ENCODE peak calls at places on chromosomes 16 and 17, in four cellular contexts. G, Y, W and F are unnamed samples.

GRCh38 chr16:48430890-48431289 is 45.7 kb upstream of the SIAH1 start:
- DNase-seq in G (no peak), Y (no peak), W (no peak), F (peak; percentile 49)

GRCh38 chr17:77465358-77466041 is 324.7 kb downstream of the SEC14L1 start:
- DNase-seq in G (peak; percentile 63), Y (no peak), W (no peak), F (peak; percentile 86)

GRCh38 chr16:89407282-89407924 is 83.0 kb downstream of the ANKRD11 start:
- DNase-seq in G (no peak), Y (no peak), W (no peak), F (no peak)

GRCh38 chr16:519425-519824 is 8.1 kb upstream of the CAPN15 start:
- DNase-seq in G (no peak), Y (no peak), W (no peak), F (no peak)

GRCh38 chr17:8212312-8213180 is 2.2 kb upstream of the AURKB start:
- DNase-seq in G (no peak), Y (peak; percentile 91), W (no peak), F (no peak)

GRCh38 chr17:60075981-60076380 is 2.7 kb downstream of the HEATR6 start:
- DNase-seq in G (no peak), Y (no peak), W (no peak), F (no peak)

GRCh38 chr17:1972429-1973160 is 52.5 kb downstream of the RTN4RL1 start:
- DNase-seq in G (no peak), Y (no peak), W (no peak), F (no peak)

GRCh38 chr17:45338996-45339535 is 22.2 kb upstream of the MAP3K14 start:
- DNase-seq in G (no peak), Y (no peak), W (no peak), F (no peak)

GRCh38 chr17:978110-979093 is 1.2 kb downstream of the NXN start:
- DNase-seq in G (peak; percentile 61), Y (no peak), W (peak; percentile 69), F (no peak)

GRCh38 chr16:83713597-83713996 is 94.2 kb upstream of the HSBP1 start:
- DNase-seq in G (no peak), Y (no peak), W (peak; percentile 17), F (no peak)

DNA sequence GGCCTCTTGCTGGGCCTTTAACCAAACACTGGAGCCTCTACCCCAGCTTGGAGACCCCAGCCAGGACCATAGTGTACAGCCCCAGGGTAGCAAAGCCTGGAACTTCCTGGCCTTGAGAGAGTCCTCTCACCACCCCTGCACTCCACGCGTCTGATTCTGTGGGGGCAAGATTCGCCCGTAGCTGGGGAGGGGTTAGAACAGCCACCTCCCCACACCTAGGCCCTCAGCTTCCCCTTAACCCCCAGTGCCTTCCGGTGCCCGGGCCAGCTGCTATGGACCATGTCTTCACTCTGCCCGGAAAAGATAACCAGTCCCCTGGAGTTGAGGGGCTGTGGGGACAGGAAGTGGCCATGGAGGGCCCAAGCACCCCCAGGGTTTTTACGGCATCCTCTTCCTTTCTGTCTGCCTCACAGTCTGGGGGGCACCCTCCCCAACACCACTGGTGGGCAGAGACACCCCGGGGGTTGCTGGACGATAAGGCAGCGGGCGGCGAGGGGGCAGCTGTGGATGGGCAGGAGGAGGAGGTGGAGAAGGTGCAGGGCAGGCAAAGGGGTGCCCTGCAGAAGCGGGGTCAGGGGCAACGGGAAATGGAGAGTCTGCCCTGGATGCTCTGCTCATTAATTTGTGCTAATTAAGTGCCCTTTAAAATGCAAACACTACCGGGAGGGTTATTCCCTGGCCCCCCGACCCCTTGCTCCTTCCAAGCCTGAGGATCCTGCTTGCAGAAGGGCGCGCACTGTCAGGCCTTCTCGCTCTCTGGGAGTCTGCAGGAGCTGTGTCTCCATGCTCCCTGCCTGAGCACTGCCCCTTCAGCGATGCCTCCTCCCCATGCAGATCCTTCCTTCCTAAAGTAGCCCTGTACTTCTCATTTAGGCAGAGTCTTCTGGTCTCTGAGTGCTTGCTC is 2.4 kb downstream of the PRSS27 start:
- DNase-seq in G (no peak), Y (no peak), W (no peak), F (no peak)
- TF ChIP-seq TAF1 in G (no peak), Y (no peak), W (no peak), F (no peak)

GRCh38 chr16:57382535-57383275 is 10.4 kb downstream of the CX3CL1 start:
- DNase-seq in G (no peak), Y (no peak), W (no peak), F (no peak)

GRCh38 chr16:57381791-57382534 is 9.7 kb downstream of the CX3CL1 start:
- DNase-seq in G (no peak), Y (no peak), W (peak; percentile 8), F (no peak)

GRCh38 chr16:57379579-57379978 is 7.3 kb downstream of the CX3CL1 start:
- DNase-seq in G (no peak), Y (no peak), W (peak; percentile 72), F (no peak)

GRCh38 chr16:57383276-57384247 is 11.3 kb downstream of the CX3CL1 start:
- DNase-seq in G (no peak), Y (peak; percentile 44), W (no peak), F (no peak)

DNA sequence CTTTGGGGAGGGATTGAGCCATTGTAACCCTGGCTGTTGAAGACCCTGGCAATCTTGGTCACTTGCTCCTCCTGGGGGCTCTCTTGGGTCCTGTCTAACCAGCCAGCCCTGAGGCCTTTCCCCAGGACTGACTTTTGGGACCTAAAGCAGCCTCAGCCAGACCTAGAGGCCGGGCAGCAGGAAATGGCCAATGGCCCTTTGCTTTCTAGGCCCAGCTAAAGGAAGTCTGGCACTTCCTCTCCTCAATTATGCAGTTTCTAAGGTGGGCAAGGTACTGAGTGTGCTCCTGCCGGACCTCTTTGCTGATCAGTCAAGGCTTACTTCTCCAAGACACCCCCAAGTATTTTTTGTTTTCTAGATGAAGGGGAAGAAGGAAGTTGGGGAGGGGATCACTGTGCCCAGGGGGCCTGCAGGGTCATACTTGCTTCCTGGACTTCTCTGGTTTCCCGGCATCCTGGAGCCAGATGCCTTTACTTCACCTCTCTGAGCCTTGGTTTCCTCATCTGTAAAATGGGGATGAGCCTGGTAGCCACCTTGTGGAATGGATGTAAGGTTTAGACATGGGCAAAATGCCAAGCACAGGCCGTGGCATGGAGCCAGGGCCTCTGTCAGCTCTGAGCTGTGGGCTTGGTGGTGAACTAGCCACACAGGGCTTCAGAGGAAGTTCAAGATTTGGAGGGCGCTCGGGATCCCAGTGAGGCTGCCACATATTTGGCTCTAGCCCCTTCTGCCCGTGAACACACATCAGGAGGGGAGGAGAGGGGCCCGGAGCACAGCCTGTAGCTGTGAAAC is 8.6 kb downstream of the CX3CL1 start:
- DNase-seq in G (no peak), Y (no peak), W (no peak), F (no peak)
- TF ChIP-seq TCF12 in G (no peak), Y (no peak), W (no peak), F (no peak)

GRCh38 chr17:64146418-64147109 is 16.6 kb upstream of the ERN1 start:
- DNase-seq in G (peak; percentile 52), Y (peak; percentile 52), W (peak; percentile 73), F (no peak)
- TF ChIP-seq TAF1 in G (no peak), Y (no peak), W (peak; percentile 20), F (no peak)

GRCh38 chr16:30185683-30186421 is 2.5 kb downstream of the CORO1A start:
- DNase-seq in G (peak; percentile 51), Y (no peak), W (peak; percentile 30), F (peak; percentile 79)

GRCh38 chr16:30183961-30184429 is 593 bp downstream of the CORO1A start:
- DNase-seq in G (no peak), Y (no peak), W (peak; percentile 44), F (peak; percentile 71)

GRCh38 chr16:30184430-30185140 is 1.2 kb downstream of the CORO1A start:
- DNase-seq in G (peak; percentile 46), Y (no peak), W (peak; percentile 67), F (peak; percentile 28)

GRCh38 chr16:30185141-30185682 is 1.8 kb downstream of the CORO1A start:
- DNase-seq in G (peak; percentile 44), Y (no peak), W (peak; percentile 40), F (no peak)

GRCh38 chr16:30183236-30183960 is at the start of gene CORO1A:
- DNase-seq in G (peak; percentile 91), Y (peak; percentile 51), W (peak; percentile 95), F (peak; percentile 32)
- TF ChIP-seq TCF12 in G (no peak), Y (no peak), W (no peak), F (peak; percentile 6)

GRCh38 chr16:58196898-58197313 is 1.0 kb downstream of the CSNK2A2 start:
- DNase-seq in G (no peak), Y (no peak), W (peak; percentile 30), F (no peak)

GRCh38 chr16:58194790-58195189 is 3.1 kb downstream of the CSNK2A2 start:
- DNase-seq in G (no peak), Y (no peak), W (no peak), F (no peak)

GRCh38 chr16:58195771-58196170 is 2.1 kb downstream of the CSNK2A2 start:
- DNase-seq in G (no peak), Y (no peak), W (no peak), F (no peak)

GRCh38 chr16:58197314-58198012 is 443 bp downstream of the CSNK2A2 start:
- DNase-seq in G (peak; percentile 53), Y (no peak), W (peak; percentile 74), F (no peak)

DNA sequence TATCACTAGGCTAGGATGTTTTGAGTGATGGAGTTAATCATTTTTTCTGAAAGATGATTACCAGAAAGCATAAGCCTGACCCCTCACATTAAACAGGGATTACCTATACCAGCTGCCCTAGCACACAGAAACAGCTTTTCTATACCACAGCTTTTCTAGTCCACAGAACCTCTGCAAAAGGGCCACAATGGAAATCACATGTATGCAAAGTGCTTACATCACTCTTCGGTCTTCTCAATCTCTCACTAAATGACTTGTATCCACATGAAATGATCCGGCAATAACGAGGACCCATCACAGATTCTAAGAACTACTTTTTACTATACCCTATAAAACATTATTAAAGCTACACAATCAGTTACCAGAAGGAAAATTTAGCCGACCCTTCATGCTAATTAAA is 2.6 kb downstream of the CSNK2A2 start:
- DNase-seq in G (no peak), Y (no peak), W (no peak), F (no peak)
- TF ChIP-seq TAF1 in G (no peak), Y (no peak), W (no peak), F (no peak)

GRCh38 chr17:72053069-72053846 is 67.6 kb upstream of the SOX9 start:
- DNase-seq in G (peak; percentile 49), Y (no peak), W (peak; percentile 24), F (no peak)
- TF ChIP-seq TCF12 in G (no peak), Y (no peak), W (no peak), F (no peak)

GRCh38 chr17:79379700-79380099 is 231.2 kb downstream of the RBFOX3 start:
- DNase-seq in G (no peak), Y (no peak), W (no peak), F (no peak)
- TF ChIP-seq TAF1 in G (no peak), Y (no peak), W (no peak), F (no peak)

DNA sequence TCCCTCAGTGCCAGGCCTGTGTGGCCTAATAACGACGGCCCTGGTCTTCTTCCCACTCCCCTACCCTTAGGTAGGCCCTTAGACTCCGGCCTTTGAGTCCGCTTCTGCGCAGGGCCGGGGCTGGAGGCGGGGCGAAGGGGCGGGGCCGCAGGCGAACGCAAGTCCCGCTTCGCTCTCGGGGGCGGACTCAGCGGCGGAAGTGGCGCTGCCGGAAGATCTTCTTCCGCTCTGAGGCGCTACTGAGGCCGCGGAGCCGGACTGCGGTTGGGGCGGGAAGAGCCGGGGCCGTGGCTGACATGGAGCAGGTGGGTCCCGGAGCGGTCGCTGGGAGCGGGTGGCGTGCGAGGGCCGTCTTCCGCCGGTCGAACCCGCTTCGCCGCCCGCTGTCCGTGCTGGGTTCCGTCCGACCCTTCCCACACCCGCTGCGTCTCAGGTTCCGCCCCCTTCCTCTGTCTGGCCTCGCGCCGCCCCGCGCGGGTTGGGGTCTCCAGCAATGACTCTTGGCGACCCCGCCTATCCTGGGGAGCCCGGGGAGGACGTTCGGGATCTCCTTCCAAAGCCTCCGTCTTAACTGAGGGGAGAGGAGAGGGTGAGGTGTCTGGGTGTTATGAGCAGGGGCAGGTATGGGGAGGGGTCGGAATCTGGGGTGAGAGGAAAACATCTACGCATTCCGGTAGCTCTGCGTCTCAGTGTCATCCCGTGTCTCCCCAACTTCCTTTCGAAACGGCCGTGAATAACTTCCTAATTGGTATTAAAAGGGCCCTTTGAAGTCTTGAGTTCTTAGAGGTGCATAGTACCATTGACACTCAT is at the start of gene STARD3:
- DNase-seq in G (peak; percentile 92), Y (peak; percentile 83), W (peak; percentile 96), F (no peak)
- TF ChIP-seq TCF12 in G (no peak), Y (no peak), W (no peak), F (peak; percentile 48)